ENCODE peak calls at places on chromosomes 7 and 10, in six cellular contexts. G is dorsolateral prefrontal cortex; O is tibial artery; V is thoracic aorta; R is CD8-positive, alpha-beta memory T cell; I is astrocyte of the spinal cord. P is an unnamed sample.
A peak's percentile ranks its signal among the peaks of the same experiment; 100 is the strongest.

GRCh38 chr7:73811760-73812168 is 19.0 kb upstream of the CLDN4 start:
- DNase-seq in G (no peak), V (no peak), R (peak; percentile 24), O (peak; percentile 73), I (peak; percentile 44), P (peak; percentile 41)

GRCh38 chr7:646951-647350 is 79.5 kb upstream of the DNAAF5 start:
- DNase-seq in O (no peak), G (no peak), R (no peak), V (no peak), I (no peak), P (no peak)

GRCh38 chr10:113273151-113273876 is 279.5 kb upstream of the HABP2 start:
- DNase-seq in R (no peak), O (peak; percentile 74), I (peak; percentile 5), V (no peak), G (peak; percentile 50), P (no peak)

GRCh38 chr10:92011560-92012214 is 88.1 kb downstream of the BTAF1 start:
- DNase-seq in R (no peak), I (peak; percentile 69), G (no peak), V (no peak), O (no peak), P (no peak)

GRCh38 chr10:44913312-44914079 is 2.4 kb downstream of the TMEM72 start:
- DNase-seq in O (no peak), I (no peak), R (no peak), G (no peak), V (no peak), P (no peak)

GRCh38 chr7:24455813-24456525 is 117.3 kb upstream of the PALS2 start:
- DNase-seq in G (no peak), O (no peak), R (no peak), V (no peak), I (no peak), P (no peak)

GRCh38 chr7:116443646-116444045 is 55.9 kb upstream of the CAV2 start:
- DNase-seq in O (no peak), R (no peak), I (no peak), V (no peak), G (no peak), P (no peak)

GRCh38 chr10:110061687-110062086 is 53.9 kb downstream of the ADD3 start:
- DNase-seq in R (no peak), O (no peak), I (no peak), V (no peak), G (no peak), P (no peak)

GRCh38 chr7:50637725-50638643 is 72.8 kb upstream of the DDC start:
- DNase-seq in V (no peak), R (no peak), G (no peak), O (no peak), I (peak; percentile 35), P (no peak)

GRCh38 chr7:92527300-92528187 is 776 bp downstream of the PEX1 start:
- DNase-seq in R (peak; percentile 34), V (peak; percentile 3), O (no peak), I (peak; percentile 54), G (peak; percentile 53), P (no peak)

GRCh38 chr10:100101526-100102076 is 19.9 kb upstream of the CPN1 start:
- DNase-seq in G (no peak), I (no peak), O (no peak), V (no peak), R (no peak), P (no peak)

GRCh38 chr10:134205-134742 is 981 bp upstream of the ZMYND11 start:
- DNase-seq in R (peak; percentile 6), V (no peak), O (no peak), I (peak; percentile 9), G (no peak), P (no peak)

GRCh38 chr10:93368210-93368609 is 113.9 kb downstream of the MYOF start:
- DNase-seq in V (no peak), O (no peak), G (no peak), I (no peak), R (no peak), P (no peak)

GRCh38 chr10:35453855-35454532 is 117.7 kb downstream of the CCNY start:
- DNase-seq in O (no peak), V (no peak), I (no peak), G (no peak), R (no peak), P (no peak)

GRCh38 chr10:29703276-29703675 is 68.5 kb upstream of the SVIL start:
- DNase-seq in R (no peak), I (no peak), G (no peak), V (no peak), O (no peak), P (no peak)

GRCh38 chr10:3782456-3783312 is 2.3 kb downstream of the KLF6 start:
- DNase-seq in R (peak; percentile 49), I (peak; percentile 94), O (peak; percentile 84), V (no peak), G (no peak), P (peak; percentile 85)

GRCh38 chr10:15370212-15370740 is 813 bp downstream of the FAM171A1 start:
- DNase-seq in V (no peak), O (no peak), G (peak; percentile 51), R (no peak), I (peak; percentile 25), P (no peak)

GRCh38 chr7:25707733-25708132 is 444.3 kb upstream of the NFE2L3 start:
- DNase-seq in I (no peak), O (no peak), V (no peak), R (no peak), G (no peak), P (no peak)

GRCh38 chr10:65142641-65143435 is 1621.6 kb downstream of the REEP3 start:
- DNase-seq in R (no peak), G (no peak), V (no peak), O (no peak), I (no peak), P (no peak)

GRCh38 chr7:100576384-100576993 is 2.8 kb upstream of the SAP25 start:
- DNase-seq in I (no peak), O (no peak), V (no peak), R (no peak), G (no peak), P (no peak)

GRCh38 chr7:28091190-28091589 is 89.4 kb downstream of the JAZF1 start:
- DNase-seq in V (no peak), O (no peak), G (no peak), I (no peak), R (no peak), P (no peak)

GRCh38 chr10:110091830-110092229 is 84.0 kb downstream of the ADD3 start:
- DNase-seq in V (no peak), R (no peak), G (no peak), O (no peak), I (no peak), P (no peak)

GRCh38 chr7:80078159-80078731 is 56.4 kb upstream of the GNAI1 start:
- DNase-seq in R (no peak), O (no peak), I (peak; percentile 45), V (no peak), G (no peak), P (no peak)

GRCh38 chr7:85528581-85528980 is 341.7 kb upstream of the SEMA3D start:
- DNase-seq in I (no peak), V (no peak), R (no peak), O (no peak), G (no peak), P (no peak)

GRCh38 chr10:86653987-86654386 is 360 bp upstream of the OPN4 start:
- DNase-seq in G (no peak), I (no peak), O (no peak), R (no peak), V (no peak), P (no peak)

GRCh38 chr7:138979226-138979979 is 1.8 kb downstream of the KIAA1549 start:
- DNase-seq in R (no peak), G (no peak), V (no peak), I (no peak), O (no peak), P (no peak)

GRCh38 chr7:138980575-138981285 is 459 bp downstream of the KIAA1549 start:
- DNase-seq in O (no peak), I (peak; percentile 10), V (no peak), G (no peak), R (no peak), P (no peak)

GRCh38 chr7:138982204-138982623 is 1.0 kb upstream of the KIAA1549 start:
- DNase-seq in V (no peak), I (no peak), G (no peak), R (no peak), O (no peak), P (no peak)

GRCh38 chr7:138979988-138980574 is 1.1 kb downstream of the KIAA1549 start:
- DNase-seq in R (no peak), G (no peak), I (peak; percentile 17), O (no peak), V (no peak), P (no peak)

GRCh38 chr7:138981332-138982203 is at the start of gene KIAA1549:
- DNase-seq in V (no peak), G (peak; percentile 61), I (peak; percentile 48), R (peak; percentile 15), O (no peak), P (no peak)
- H3K4me3 ChIP-seq in V (peak within 1 kb of the TSS; percentile 77), G (peak within 1 kb of the TSS; percentile 70), I (peak within 1 kb of the TSS; percentile 65), R (peak within 1 kb of the TSS; percentile 48), O (peak within 1 kb of the TSS; percentile 54), P (peak within 1 kb of the TSS; percentile 47)

DNA sequence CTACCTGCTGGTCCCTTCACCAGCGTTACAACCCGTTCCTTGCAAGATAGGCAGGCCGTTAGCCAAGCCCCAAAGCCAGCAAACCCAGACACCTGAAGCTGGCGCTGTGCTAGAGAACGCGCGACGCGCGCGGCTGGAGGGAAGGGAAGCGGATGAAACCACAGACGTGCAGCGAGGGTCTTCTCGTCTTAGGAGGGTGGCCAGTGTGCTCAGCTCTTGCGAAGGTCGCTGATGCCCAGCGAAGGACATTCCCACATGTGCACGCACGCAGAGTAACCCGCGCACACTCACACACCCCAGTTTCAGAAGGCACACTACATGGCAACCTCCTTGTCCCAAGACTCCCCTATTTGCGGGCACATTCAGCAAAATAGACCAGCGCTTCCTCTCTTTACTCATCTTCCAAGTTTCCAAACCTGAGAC is 941 bp downstream of the TMEM26 start:
- DNase-seq in I (no peak), G (no peak), R (no peak), O (no peak), V (no peak), P (no peak)
- H3K4me3 ChIP-seq in I (peak overlapping the region; percentile 58), G (peak overlapping the region; percentile 60), R (no peak overlapping the region), O (peak overlapping the region; percentile 47), V (peak overlapping the region; percentile 72), P (peak overlapping the region; percentile 58)

GRCh38 chr7:44079221-44080021 is 2.9 kb downstream of the POLM start:
- DNase-seq in O (no peak), V (no peak), G (peak; percentile 39), I (no peak), R (no peak), P (no peak)
- H3K4me3 ChIP-seq in O (no peak overlapping the region), V (no peak overlapping the region), G (no peak overlapping the region), I (no peak overlapping the region), R (no peak overlapping the region), P (no peak overlapping the region)

DNA sequence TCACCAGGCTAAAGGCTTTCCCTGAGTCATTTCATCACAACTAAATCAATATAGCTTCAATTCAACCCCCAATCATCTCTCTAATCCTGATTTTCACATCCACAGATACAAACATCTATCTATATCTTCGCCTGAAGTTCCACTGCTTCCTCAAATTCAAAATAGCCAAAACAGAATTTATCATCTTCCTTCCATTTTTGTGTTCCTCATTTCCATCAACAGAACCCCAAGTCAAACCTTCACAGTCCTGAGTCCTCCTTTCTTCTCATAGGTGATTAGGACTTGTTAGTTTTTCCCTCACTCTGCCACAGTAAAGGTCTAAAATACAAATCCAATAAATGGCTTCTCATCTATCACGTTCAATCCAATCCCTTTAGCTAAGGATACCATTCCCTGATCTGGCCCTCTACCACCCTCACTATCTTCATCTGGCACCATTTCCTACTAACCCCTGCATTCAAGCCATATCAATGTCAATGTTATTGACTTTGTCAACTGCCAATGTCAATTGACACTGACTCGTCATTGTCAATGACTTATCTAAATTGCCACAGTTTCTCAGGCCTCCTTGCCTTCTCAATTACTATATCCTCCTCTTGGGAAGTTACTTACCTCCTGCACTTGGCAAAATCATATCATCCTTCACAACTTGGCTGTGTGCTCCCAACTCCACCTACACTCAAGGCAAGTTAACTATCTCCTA is 2.6 kb downstream of the HYCC1 start:
- DNase-seq in R (no peak), V (no peak), I (no peak), O (no peak), G (no peak), P (no peak)
- H3K4me3 ChIP-seq in R (no peak overlapping the region), V (peak overlapping the region; percentile 12), I (no peak overlapping the region), O (peak overlapping the region; percentile 1), G (no peak overlapping the region), P (peak overlapping the region; percentile 14)

P was measured in gastrocnemius medialis.